ENCODE peak calls at places on chromosomes 12 and 14, in four cellular contexts. S, F, X and K are unnamed samples.

GRCh38 chr12:49359671-49360070 is 7.6 kb upstream of the SPATS2 start:
- DNase-seq in X (no peak), S (no peak), F (no peak), K (no peak)

GRCh38 chr12:14892726-14893442 is 7.2 kb upstream of the MGP start:
- DNase-seq in F (peak), S (no peak), X (no peak), K (no peak)

GRCh38 chr12:127723236-127723635 is 543.7 kb upstream of the TMEM132C start:
- DNase-seq in X (no peak), S (no peak), F (no peak), K (peak)

GRCh38 chr14:77027538-77028383 is 747 bp downstream of the IRF2BPL start:
- DNase-seq in F (peak), X (no peak), S (peak), K (no peak)

GRCh38 chr12:81077329-81077685 is 572 bp upstream of the ACSS3 start:
- DNase-seq in S (no peak), X (no peak), F (no peak), K (no peak)

GRCh38 chr12:93098077-93098476 is 169.0 kb upstream of the EEA1 start:
- DNase-seq in S (no peak), X (peak), F (peak), K (peak)

GRCh38 chr14:37470251-37470650 is 124.8 kb downstream of the FOXA1 start:
- DNase-seq in S (no peak), F (no peak), X (no peak), K (no peak)

GRCh38 chr14:30982583-30982982 is 42.9 kb upstream of the AP4S1 start:
- DNase-seq in X (no peak), F (no peak), S (no peak), K (no peak)

GRCh38 chr12:113060336-113060960 is 3.9 kb downstream of the DTX1 start:
- DNase-seq in F (no peak), X (no peak), S (no peak), K (no peak)

GRCh38 chr14:86570371-86570770 is 1040.4 kb downstream of the FLRT2 start:
- DNase-seq in F (no peak), S (no peak), X (no peak), K (no peak)